ENCODE peak calls at places on chromosomes 5 and 9, in five cellular contexts. R is fibroblast of lung, P is HL-60, V is tibial artery, C is dorsolateral prefrontal cortex. N is an unnamed sample.

GRCh38 chr5:178820001-178820400 is 39.8 kb upstream of the ZNF354B start:
- DNase-seq in R (no peak), P (no peak), C (no peak), V (no peak), N (no peak)

GRCh38 chr5:28374492-28374934 is 1336.1 kb upstream of the CDH9 start:
- DNase-seq in P (no peak), V (no peak), R (no peak), C (no peak), N (no peak)

GRCh38 chr9:89593776-89594427 is 10.9 kb upstream of the GADD45G start:
- DNase-seq in P (no peak), V (no peak), R (no peak), C (no peak), N (no peak)

GRCh38 chr5:14351845-14352712 is 208.9 kb downstream of the TRIO start:
- DNase-seq in C (peak), V (peak), P (peak), R (peak), N (peak)

GRCh38 chr5:59390074-59390659 is 503.4 kb downstream of the PDE4D start:
- DNase-seq in V (no peak), C (no peak), R (peak), P (no peak), N (no peak)

GRCh38 chr5:37071901-37072581 is 177.1 kb downstream of the CPLANE1 start:
- DNase-seq in R (peak), V (no peak), P (no peak), C (no peak), N (no peak)

GRCh38 chr9:129313331-129313955 is 135.4 kb upstream of the IER5L start:
- DNase-seq in R (no peak), C (no peak), V (peak), P (no peak), N (no peak)

GRCh38 chr5:143214890-143215289 is 188.6 kb downstream of the NR3C1 start:
- DNase-seq in C (no peak), P (no peak), V (no peak), R (no peak), N (no peak)

GRCh38 chr5:146697211-146697610 is 181.2 kb upstream of the GPR151 start:
- DNase-seq in C (no peak), R (no peak), P (no peak), V (no peak), N (no peak)

GRCh38 chr5:75023368-75024159 is 28.8 kb downstream of the GCNT4 start:
- DNase-seq in P (no peak), V (no peak), C (no peak), R (no peak), N (no peak)

GRCh38 chr5:45454114-45454513 is 242.1 kb downstream of the HCN1 start:
- DNase-seq in R (no peak), P (no peak), V (no peak), C (no peak), N (no peak)

GRCh38 chr5:177234761-177235315 is 68.7 kb downstream of the RAB24 start:
- DNase-seq in V (no peak), R (no peak), P (no peak), C (no peak), N (no peak)

GRCh38 chr5:147382776-147383175 is 127.1 kb downstream of the DPYSL3 start:
- DNase-seq in P (no peak), R (no peak), C (peak), V (no peak), N (no peak)

GRCh38 chr5:95124731-95125130 is 160.2 kb downstream of the MCTP1 start:
- DNase-seq in R (no peak), P (no peak), V (no peak), C (no peak), N (no peak)

GRCh38 chr9:23380821-23381220 is 445.2 kb downstream of the ELAVL2 start:
- DNase-seq in R (no peak), V (no peak), P (no peak), C (no peak), N (no peak)

GRCh38 chr9:36306481-36307306 is 48.4 kb upstream of the GNE start:
- DNase-seq in P (no peak), C (no peak), R (peak), V (no peak), N (no peak)

GRCh38 chr9:99826579-99826978 is 4.9 kb downstream of the NR4A3 start:
- DNase-seq in V (no peak), R (no peak), P (no peak), C (no peak), N (no peak)
- H3K27ac ChIP-seq in V (no peak), R (no peak), P (no peak), C (no peak), N (no peak)

DNA sequence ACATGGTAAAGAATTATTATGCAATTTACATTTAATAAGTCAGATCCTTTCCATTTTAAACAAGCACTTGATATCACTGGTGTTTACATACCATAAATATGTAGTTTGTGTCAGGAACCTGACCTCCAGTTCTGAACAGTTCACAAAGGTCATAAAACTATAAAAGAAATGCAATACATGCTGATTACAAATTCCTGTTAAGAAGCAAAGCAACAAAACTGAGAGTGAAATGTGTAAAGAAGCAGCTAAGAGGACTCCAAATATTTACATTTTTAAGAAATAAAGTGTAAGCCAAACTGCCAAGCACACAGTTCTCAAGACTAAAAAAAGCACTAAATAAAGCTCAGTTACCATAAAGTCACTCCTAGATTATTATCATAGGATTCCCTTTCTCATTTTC is 17.4 kb upstream of the SCAI start:
- DNase-seq in V (no peak), P (no peak), R (no peak), C (no peak), N (no peak)
- H3K27ac ChIP-seq in V (peak), P (no peak), R (no peak), C (peak), N (no peak)

DNA sequence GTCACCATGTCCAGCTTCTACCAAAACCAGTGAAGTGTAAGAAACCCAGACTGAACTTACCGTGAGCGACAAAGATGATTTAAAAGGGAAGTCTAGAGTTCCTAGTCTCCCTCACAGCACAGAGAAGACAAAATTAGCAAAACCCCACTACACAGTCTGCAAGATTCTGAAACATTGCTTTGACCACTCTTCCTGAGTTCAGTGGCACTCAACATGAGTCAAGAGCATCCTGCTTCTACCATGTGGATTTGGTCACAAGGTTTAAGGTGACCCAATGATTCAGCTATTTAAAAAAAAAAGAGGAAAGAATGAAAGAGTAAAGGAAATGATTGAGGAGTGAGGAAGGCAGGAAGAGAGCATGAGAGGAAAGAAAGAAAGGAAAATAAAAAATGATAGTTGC is 19.8 kb downstream of the IL7R start:
- DNase-seq in C (no peak), R (no peak), P (no peak), V (no peak), N (no peak)
- H3K27ac ChIP-seq in C (no peak), R (no peak), P (no peak), V (no peak), N (no peak)

GRCh38 chr5:81633916-81634315 is 117.0 kb downstream of the SSBP2 start:
- DNase-seq in P (no peak), C (no peak), V (no peak), R (no peak), N (no peak)
- H3K27ac ChIP-seq in P (no peak), C (no peak), V (no peak), R (no peak), N (no peak)

DNA sequence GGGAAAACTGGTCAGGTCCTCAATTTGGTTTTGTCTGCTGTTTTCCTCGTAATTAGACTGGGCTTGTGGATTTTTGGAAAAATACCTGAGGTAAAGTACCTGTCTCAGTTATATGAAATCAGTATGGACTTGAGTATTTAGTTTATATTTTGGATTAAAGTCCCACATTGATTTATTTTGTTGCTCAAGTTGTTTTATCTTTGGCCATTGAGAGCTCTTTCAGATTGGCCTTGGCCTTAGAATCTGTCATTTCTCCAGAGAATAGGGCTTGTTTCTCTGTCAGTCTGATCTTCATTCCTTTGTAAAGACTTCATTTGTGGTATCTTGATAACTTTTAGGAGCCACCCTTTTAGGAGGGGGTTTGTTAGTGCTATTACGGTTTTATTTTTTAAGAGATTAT is 21.2 kb downstream of the UBAP1 start:
- DNase-seq in R (no peak), V (no peak), C (no peak), P (no peak), N (no peak)
- H3K27ac ChIP-seq in R (no peak), V (no peak), C (no peak), P (no peak), N (no peak)

GRCh38 chr5:38738898-38739743 is 106.7 kb upstream of the OSMR start:
- DNase-seq in P (no peak), R (peak), V (no peak), C (no peak), N (no peak)
- H3K27ac ChIP-seq in P (no peak), R (no peak), V (no peak), C (no peak), N (no peak)

DNA sequence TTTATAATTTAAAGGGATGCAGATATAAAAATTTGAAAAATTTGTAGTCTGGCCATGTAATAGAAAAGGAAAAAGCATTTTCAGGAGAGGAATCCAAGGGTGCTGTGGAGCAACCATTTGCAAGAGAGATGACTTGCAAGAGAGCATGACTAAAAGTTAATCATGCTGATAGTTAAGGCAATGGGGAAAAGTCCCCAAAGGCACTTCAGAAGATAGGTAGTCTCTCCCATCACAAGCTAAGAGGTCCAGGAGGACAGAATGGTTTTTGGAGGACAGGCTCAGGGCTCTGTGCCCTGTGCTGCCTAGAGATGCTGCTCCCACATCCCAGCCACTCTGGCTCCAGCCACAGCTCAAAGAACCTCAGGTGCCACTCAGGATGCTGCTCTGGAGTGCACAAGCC is 38.8 kb downstream of the DNAJB5 start:
- DNase-seq in P (no peak), C (no peak), V (no peak), R (no peak), N (no peak)
- H3K27ac ChIP-seq in P (no peak), C (no peak), V (no peak), R (no peak), N (no peak)